ENCODE peak calls at places on chromosomes 5 and 9, in ten cellular contexts. One of them, this sample, is unnamed.
A peak's percentile ranks its signal among the peaks of the same experiment; 100 is the strongest.

GRCh38 chr5:159330131-159330530 is at the start of gene IL12B:
- DNase-seq in pancreas: no peak
- DNase-seq in tibial nerve: no peak
- DNase-seq in lung: no peak
- DNase-seq in uterus: no peak
- DNase-seq in suprapubic skin: no peak
- DNase-seq in IMR-90: peak; percentile 70
- DNase-seq in neural progenitor cell: no peak
- DNase-seq in AG09309: no peak
- DNase-seq in astrocyte of the spinal cord: peak; percentile 39
- DNase-seq in this sample: peak; percentile 65

GRCh38 chr5:54311178-54311811 is 922 bp upstream of the ARL15 start:
- DNase-seq in pancreas: no peak
- DNase-seq in tibial nerve: no peak
- DNase-seq in lung: no peak
- DNase-seq in uterus: no peak
- DNase-seq in suprapubic skin: no peak
- DNase-seq in IMR-90: peak; percentile 26
- DNase-seq in neural progenitor cell: no peak
- DNase-seq in AG09309: no peak
- DNase-seq in astrocyte of the spinal cord: peak; percentile 50
- DNase-seq in this sample: peak; percentile 33

GRCh38 chr5:124395899-124396298 is 350.5 kb downstream of the ZNF608 start:
- DNase-seq in pancreas: no peak
- DNase-seq in tibial nerve: no peak
- DNase-seq in lung: no peak
- DNase-seq in uterus: no peak
- DNase-seq in suprapubic skin: no peak
- DNase-seq in IMR-90: no peak
- DNase-seq in neural progenitor cell: no peak
- DNase-seq in AG09309: no peak
- DNase-seq in astrocyte of the spinal cord: no peak
- DNase-seq in this sample: no peak

GRCh38 chr9:122095010-122095767 is 2.1 kb upstream of the TTLL11 start:
- DNase-seq in pancreas: no peak
- DNase-seq in tibial nerve: no peak
- DNase-seq in lung: peak; percentile 41
- DNase-seq in uterus: peak; percentile 46
- DNase-seq in suprapubic skin: no peak
- DNase-seq in IMR-90: peak; percentile 65
- DNase-seq in neural progenitor cell: peak; percentile 75
- DNase-seq in AG09309: no peak
- DNase-seq in astrocyte of the spinal cord: peak; percentile 79
- DNase-seq in this sample: peak; percentile 68

GRCh38 chr9:6667633-6668280 is 22.2 kb upstream of the GLDC start:
- DNase-seq in pancreas: no peak
- DNase-seq in tibial nerve: no peak
- DNase-seq in lung: no peak
- DNase-seq in uterus: no peak
- DNase-seq in suprapubic skin: no peak
- DNase-seq in IMR-90: peak; percentile 44
- DNase-seq in neural progenitor cell: peak; percentile 46
- DNase-seq in AG09309: no peak
- DNase-seq in astrocyte of the spinal cord: peak; percentile 40
- DNase-seq in this sample: peak; percentile 45

GRCh38 chr9:115591584-115591984 is 473.6 kb upstream of the TNC start:
- DNase-seq in pancreas: no peak
- DNase-seq in tibial nerve: peak; percentile 18
- DNase-seq in lung: peak; percentile 71
- DNase-seq in uterus: peak; percentile 82
- DNase-seq in suprapubic skin: peak; percentile 79
- DNase-seq in IMR-90: peak; percentile 100
- DNase-seq in neural progenitor cell: peak; percentile 88
- DNase-seq in AG09309: peak; percentile 100
- DNase-seq in astrocyte of the spinal cord: peak; percentile 98
- DNase-seq in this sample: peak; percentile 100

GRCh38 chr5:142015781-142016533 is 3.1 kb upstream of the GNPDA1 start:
- DNase-seq in pancreas: no peak
- DNase-seq in tibial nerve: no peak
- DNase-seq in lung: no peak
- DNase-seq in uterus: no peak
- DNase-seq in suprapubic skin: no peak
- DNase-seq in IMR-90: peak; percentile 56
- DNase-seq in neural progenitor cell: no peak
- DNase-seq in AG09309: peak; percentile 13
- DNase-seq in astrocyte of the spinal cord: peak; percentile 63
- DNase-seq in this sample: peak; percentile 57

GRCh38 chr9:109912082-109912581 is 132.1 kb downstream of the PALM2AKAP2 start:
- DNase-seq in pancreas: no peak
- DNase-seq in tibial nerve: no peak
- DNase-seq in lung: no peak
- DNase-seq in uterus: no peak
- DNase-seq in suprapubic skin: no peak
- DNase-seq in IMR-90: peak; percentile 93
- DNase-seq in neural progenitor cell: no peak
- DNase-seq in AG09309: peak; percentile 46
- DNase-seq in astrocyte of the spinal cord: peak; percentile 52
- DNase-seq in this sample: peak; percentile 86

GRCh38 chr5:152649609-152650008 is 244.5 kb upstream of the NMUR2 start:
- DNase-seq in pancreas: no peak
- DNase-seq in tibial nerve: no peak
- DNase-seq in lung: no peak
- DNase-seq in uterus: no peak
- DNase-seq in suprapubic skin: no peak
- DNase-seq in IMR-90: no peak
- DNase-seq in neural progenitor cell: no peak
- DNase-seq in AG09309: no peak
- DNase-seq in astrocyte of the spinal cord: no peak
- DNase-seq in this sample: no peak

GRCh38 chr9:111832428-111832827 is 37.7 kb upstream of the SHOC1 start:
- DNase-seq in pancreas: no peak
- DNase-seq in tibial nerve: no peak
- DNase-seq in lung: no peak
- DNase-seq in uterus: no peak
- DNase-seq in suprapubic skin: no peak
- DNase-seq in IMR-90: no peak
- DNase-seq in neural progenitor cell: no peak
- DNase-seq in AG09309: no peak
- DNase-seq in astrocyte of the spinal cord: no peak
- DNase-seq in this sample: no peak

GRCh38 chr9:111831371-111832108 is 36.8 kb upstream of the SHOC1 start:
- DNase-seq in pancreas: no peak
- DNase-seq in tibial nerve: no peak
- DNase-seq in lung: no peak
- DNase-seq in uterus: no peak
- DNase-seq in suprapubic skin: no peak
- DNase-seq in IMR-90: peak; percentile 33
- DNase-seq in neural progenitor cell: no peak
- DNase-seq in AG09309: no peak
- DNase-seq in astrocyte of the spinal cord: no peak
- DNase-seq in this sample: no peak

GRCh38 chr9:111825468-111826145 is 30.9 kb upstream of the SHOC1 start:
- DNase-seq in pancreas: no peak
- DNase-seq in tibial nerve: no peak
- DNase-seq in lung: no peak
- DNase-seq in uterus: no peak
- DNase-seq in suprapubic skin: no peak
- DNase-seq in IMR-90: peak; percentile 50
- DNase-seq in neural progenitor cell: no peak
- DNase-seq in AG09309: no peak
- DNase-seq in astrocyte of the spinal cord: no peak
- DNase-seq in this sample: peak; percentile 79

GRCh38 chr9:111833941-111834340 is 39.2 kb upstream of the SHOC1 start:
- DNase-seq in pancreas: no peak
- DNase-seq in tibial nerve: no peak
- DNase-seq in lung: no peak
- DNase-seq in uterus: no peak
- DNase-seq in suprapubic skin: no peak
- DNase-seq in IMR-90: peak; percentile 77
- DNase-seq in neural progenitor cell: no peak
- DNase-seq in AG09309: no peak
- DNase-seq in astrocyte of the spinal cord: no peak
- DNase-seq in this sample: peak; percentile 62

DNA sequence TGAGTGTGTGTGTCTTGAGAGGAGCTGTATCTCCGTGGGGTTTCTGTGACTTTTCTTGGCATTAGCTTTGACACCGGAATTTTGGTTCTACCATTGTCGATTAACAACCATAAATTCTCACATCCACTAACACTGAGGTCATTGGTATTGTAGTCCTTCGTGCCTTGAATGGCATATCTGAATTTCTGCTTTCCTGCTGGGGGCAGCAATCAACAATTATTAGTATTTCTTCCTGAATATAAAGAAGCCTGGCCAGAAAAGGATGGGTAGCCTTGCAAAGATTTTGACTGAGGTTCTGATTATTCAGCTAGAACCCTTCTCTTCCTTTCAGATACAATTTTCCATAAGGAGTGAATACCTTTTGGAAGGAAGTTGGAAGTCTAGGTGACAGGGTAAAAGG is 33.5 kb upstream of the SHOC1 start:
- DNase-seq in pancreas: no peak
- DNase-seq in tibial nerve: no peak
- DNase-seq in lung: no peak
- DNase-seq in uterus: no peak
- DNase-seq in suprapubic skin: no peak
- DNase-seq in IMR-90: no peak
- DNase-seq in neural progenitor cell: no peak
- DNase-seq in AG09309: no peak
- DNase-seq in astrocyte of the spinal cord: no peak
- DNase-seq in this sample: peak; percentile 55
- TF ChIP-seq CTCF in pancreas: no peak
- TF ChIP-seq CTCF in tibial nerve: no peak
- TF ChIP-seq CTCF in lung: peak; percentile 19
- TF ChIP-seq CTCF in uterus: peak; percentile 14
- TF ChIP-seq CTCF in suprapubic skin: no peak
- TF ChIP-seq CTCF in IMR-90: no peak
- TF ChIP-seq CTCF in neural progenitor cell: no peak
- TF ChIP-seq CTCF in AG09309: peak; percentile 7
- TF ChIP-seq CTCF in astrocyte of the spinal cord: no peak
- TF ChIP-seq CTCF in this sample: peak; percentile 26

GRCh38 chr5:10627185-10628115 is 63.6 kb downstream of the ANKRD33B start:
- DNase-seq in pancreas: peak; percentile 79
- DNase-seq in tibial nerve: peak; percentile 80
- DNase-seq in lung: peak; percentile 86
- DNase-seq in uterus: peak; percentile 92
- DNase-seq in suprapubic skin: peak; percentile 90
- DNase-seq in IMR-90: peak; percentile 98
- DNase-seq in neural progenitor cell: peak; percentile 98
- DNase-seq in AG09309: peak; percentile 95
- DNase-seq in astrocyte of the spinal cord: peak; percentile 98
- DNase-seq in this sample: peak; percentile 98
- H3K4me3 ChIP-seq in pancreas: peak overlapping the region; percentile 19
- H3K4me3 ChIP-seq in tibial nerve: peak overlapping the region; percentile 26
- H3K4me3 ChIP-seq in lung: no peak overlapping the region
- H3K4me3 ChIP-seq in uterus: peak overlapping the region; percentile 25
- H3K4me3 ChIP-seq in suprapubic skin: peak overlapping the region; percentile 33
- H3K4me3 ChIP-seq in IMR-90: peak overlapping the region; percentile 11
- H3K4me3 ChIP-seq in neural progenitor cell: peak overlapping the region; percentile 50
- H3K4me3 ChIP-seq in AG09309: peak overlapping the region; percentile 10
- H3K4me3 ChIP-seq in astrocyte of the spinal cord: peak overlapping the region; percentile 28
- H3K4me3 ChIP-seq in this sample: peak overlapping the region; percentile 29

GRCh38 chr5:135832941-135833340 is 1.5 kb upstream of the SLC25A48 start:
- DNase-seq in pancreas: no peak
- DNase-seq in tibial nerve: no peak
- DNase-seq in lung: no peak
- DNase-seq in uterus: no peak
- DNase-seq in suprapubic skin: no peak
- DNase-seq in IMR-90: no peak
- DNase-seq in neural progenitor cell: no peak
- DNase-seq in AG09309: no peak
- DNase-seq in astrocyte of the spinal cord: no peak
- DNase-seq in this sample: no peak

GRCh38 chr5:135834639-135835529 is at the start of gene SLC25A48:
- DNase-seq in pancreas: peak; percentile 78
- DNase-seq in tibial nerve: no peak
- DNase-seq in lung: peak; percentile 41
- DNase-seq in uterus: no peak
- DNase-seq in suprapubic skin: no peak
- DNase-seq in IMR-90: peak; percentile 16
- DNase-seq in neural progenitor cell: peak; percentile 93
- DNase-seq in AG09309: no peak
- DNase-seq in astrocyte of the spinal cord: no peak
- DNase-seq in this sample: no peak

GRCh38 chr5:135835766-135836165 is 1.3 kb downstream of the SLC25A48 start:
- DNase-seq in pancreas: no peak
- DNase-seq in tibial nerve: no peak
- DNase-seq in lung: no peak
- DNase-seq in uterus: no peak
- DNase-seq in suprapubic skin: no peak
- DNase-seq in IMR-90: no peak
- DNase-seq in neural progenitor cell: no peak
- DNase-seq in AG09309: no peak
- DNase-seq in astrocyte of the spinal cord: no peak
- DNase-seq in this sample: no peak

GRCh38 chr5:135833521-135833920 is 942 bp upstream of the SLC25A48 start:
- DNase-seq in pancreas: no peak
- DNase-seq in tibial nerve: no peak
- DNase-seq in lung: no peak
- DNase-seq in uterus: no peak
- DNase-seq in suprapubic skin: no peak
- DNase-seq in IMR-90: no peak
- DNase-seq in neural progenitor cell: no peak
- DNase-seq in AG09309: no peak
- DNase-seq in astrocyte of the spinal cord: no peak
- DNase-seq in this sample: no peak

DNA sequence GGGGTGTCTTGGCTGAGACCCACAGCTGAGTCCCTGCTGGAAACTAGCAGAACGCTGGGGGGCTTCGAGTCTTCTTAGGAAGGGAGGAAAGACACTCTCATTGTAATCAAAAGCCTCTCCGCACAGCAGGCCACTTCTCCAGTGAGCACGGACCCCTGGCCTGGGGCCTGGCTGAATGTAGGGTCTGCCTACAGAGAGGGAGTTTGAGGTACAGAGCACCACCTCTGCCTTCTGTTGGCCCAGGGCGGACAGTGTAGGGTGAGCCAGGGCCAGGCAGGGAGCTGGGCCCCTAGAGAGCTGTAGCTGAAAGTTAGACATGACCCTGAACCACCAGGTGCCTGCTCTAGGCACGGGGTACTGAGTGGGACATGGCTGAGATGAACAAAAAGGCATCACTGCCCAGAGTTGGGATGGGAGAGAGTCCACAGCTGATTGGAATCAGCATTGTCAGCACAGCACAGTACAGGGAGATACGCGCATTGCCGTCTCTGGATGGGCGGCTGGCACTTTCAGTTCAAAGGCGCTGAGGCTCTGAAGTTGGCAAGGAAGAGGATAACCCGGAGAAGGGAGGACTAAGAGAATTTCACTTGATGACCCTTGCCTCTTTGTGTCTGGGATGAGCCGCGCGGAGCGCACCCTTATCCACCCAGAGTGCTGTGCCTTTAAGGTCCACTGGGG is 363 bp upstream of the SLC25A48 start:
- DNase-seq in pancreas: no peak
- DNase-seq in tibial nerve: no peak
- DNase-seq in lung: no peak
- DNase-seq in uterus: no peak
- DNase-seq in suprapubic skin: no peak
- DNase-seq in IMR-90: no peak
- DNase-seq in neural progenitor cell: no peak
- DNase-seq in AG09309: no peak
- DNase-seq in astrocyte of the spinal cord: peak; percentile 22
- DNase-seq in this sample: peak; percentile 43
- TF ChIP-seq CTCF in pancreas: peak; percentile 28
- TF ChIP-seq CTCF in tibial nerve: peak; percentile 25
- TF ChIP-seq CTCF in lung: no peak
- TF ChIP-seq CTCF in uterus: no peak
- TF ChIP-seq CTCF in suprapubic skin: peak; percentile 76
- TF ChIP-seq CTCF in IMR-90: no peak
- TF ChIP-seq CTCF in neural progenitor cell: no peak
- TF ChIP-seq CTCF in AG09309: peak; percentile 65
- TF ChIP-seq CTCF in astrocyte of the spinal cord: peak; percentile 76
- TF ChIP-seq CTCF in this sample: peak; percentile 52

GRCh38 chr9:99433555-99433954 is 211.5 kb downstream of the SEC61B start:
- DNase-seq in pancreas: no peak
- DNase-seq in tibial nerve: no peak
- DNase-seq in lung: peak; percentile 74
- DNase-seq in uterus: no peak
- DNase-seq in suprapubic skin: no peak
- DNase-seq in IMR-90: peak; percentile 89
- DNase-seq in neural progenitor cell: no peak
- DNase-seq in AG09309: no peak
- DNase-seq in astrocyte of the spinal cord: peak; percentile 59
- DNase-seq in this sample: peak; percentile 88
- H3K4me3 ChIP-seq in pancreas: no peak overlapping the region
- H3K4me3 ChIP-seq in tibial nerve: no peak overlapping the region
- H3K4me3 ChIP-seq in lung: no peak overlapping the region
- H3K4me3 ChIP-seq in uterus: no peak overlapping the region
- H3K4me3 ChIP-seq in suprapubic skin: no peak overlapping the region
- H3K4me3 ChIP-seq in IMR-90: no peak overlapping the region
- H3K4me3 ChIP-seq in neural progenitor cell: no peak overlapping the region
- H3K4me3 ChIP-seq in AG09309: no peak overlapping the region
- H3K4me3 ChIP-seq in astrocyte of the spinal cord: no peak overlapping the region
- H3K4me3 ChIP-seq in this sample: no peak overlapping the region